ENCODE peak calls at places on chromosomes 11 and 22, in four cellular contexts. J, F, G and B are unnamed samples.

GRCh38 chr22:46084943-46085830 is 65.1 kb upstream of the PPARA start:
- DNase-seq in J (no peak), F (no peak), G (no peak), B (no peak)

GRCh38 chr11:110710520-110711381 is 1.5 kb downstream of the ARHGAP20 start:
- DNase-seq in J (no peak), F (peak), G (no peak), B (peak)

GRCh38 chr11:36006556-36006955 is 62.7 kb downstream of the LDLRAD3 start:
- DNase-seq in J (no peak), F (no peak), G (no peak), B (no peak)

GRCh38 chr11:117459121-117459978 is 131.7 kb downstream of the CEP164 start:
- DNase-seq in J (no peak), F (no peak), G (no peak), B (no peak)

GRCh38 chr11:88553204-88553603 is 215.7 kb upstream of the CTSC start:
- DNase-seq in J (no peak), F (no peak), G (no peak), B (no peak)

GRCh38 chr11:113778111-113778910 is 1.3 kb upstream of the CLDN25 start:
- DNase-seq in J (no peak), F (no peak), G (no peak), B (no peak)

GRCh38 chr22:40009231-40009769 is 14.5 kb downstream of the FAM83F start:
- DNase-seq in J (no peak), F (no peak), G (no peak), B (no peak)

GRCh38 chr11:128802358-128802981 is 64.6 kb downstream of the KCNJ1 start:
- DNase-seq in J (peak), F (no peak), G (no peak), B (peak)

GRCh38 chr11:4027746-4028145 is 66.9 kb upstream of the RRM1 start:
- DNase-seq in J (no peak), F (no peak), G (no peak), B (no peak)

GRCh38 chr11:610146-610801 is 5.5 kb downstream of the IRF7 start:
- DNase-seq in J (no peak), F (no peak), G (no peak), B (no peak)

DNA sequence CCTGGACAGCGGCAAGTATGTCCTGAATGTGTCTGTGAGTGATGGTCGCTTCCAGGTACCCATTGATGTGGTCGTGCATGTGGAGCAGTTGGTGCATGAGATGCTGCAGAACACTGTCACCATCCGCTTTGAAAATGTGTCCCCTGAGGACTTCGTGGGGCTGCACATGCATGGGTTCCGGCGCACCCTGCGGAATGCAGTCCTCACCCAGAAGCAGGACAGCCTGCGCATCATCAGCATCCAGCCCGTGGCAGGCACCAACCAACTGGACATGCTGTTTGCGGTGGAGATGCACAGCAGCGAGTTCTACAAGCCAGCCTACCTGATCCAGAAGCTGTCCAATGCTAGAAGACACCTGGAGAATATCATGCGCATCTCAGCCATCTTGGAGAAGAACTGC is 125.3 kb upstream of the MTNR1B start:
- DNase-seq in J (no peak), F (no peak), G (no peak), B (no peak)
- TF ChIP-seq CTCF in J (no peak), F (no peak), G (no peak), B (no peak)

GRCh38 chr11:57430946-57431345 is 4.0 kb upstream of the SLC43A3 start:
- DNase-seq in J (no peak), F (no peak), G (no peak), B (no peak)
- TF ChIP-seq CTCF in J (no peak), F (no peak), G (no peak), B (no peak)

DNA sequence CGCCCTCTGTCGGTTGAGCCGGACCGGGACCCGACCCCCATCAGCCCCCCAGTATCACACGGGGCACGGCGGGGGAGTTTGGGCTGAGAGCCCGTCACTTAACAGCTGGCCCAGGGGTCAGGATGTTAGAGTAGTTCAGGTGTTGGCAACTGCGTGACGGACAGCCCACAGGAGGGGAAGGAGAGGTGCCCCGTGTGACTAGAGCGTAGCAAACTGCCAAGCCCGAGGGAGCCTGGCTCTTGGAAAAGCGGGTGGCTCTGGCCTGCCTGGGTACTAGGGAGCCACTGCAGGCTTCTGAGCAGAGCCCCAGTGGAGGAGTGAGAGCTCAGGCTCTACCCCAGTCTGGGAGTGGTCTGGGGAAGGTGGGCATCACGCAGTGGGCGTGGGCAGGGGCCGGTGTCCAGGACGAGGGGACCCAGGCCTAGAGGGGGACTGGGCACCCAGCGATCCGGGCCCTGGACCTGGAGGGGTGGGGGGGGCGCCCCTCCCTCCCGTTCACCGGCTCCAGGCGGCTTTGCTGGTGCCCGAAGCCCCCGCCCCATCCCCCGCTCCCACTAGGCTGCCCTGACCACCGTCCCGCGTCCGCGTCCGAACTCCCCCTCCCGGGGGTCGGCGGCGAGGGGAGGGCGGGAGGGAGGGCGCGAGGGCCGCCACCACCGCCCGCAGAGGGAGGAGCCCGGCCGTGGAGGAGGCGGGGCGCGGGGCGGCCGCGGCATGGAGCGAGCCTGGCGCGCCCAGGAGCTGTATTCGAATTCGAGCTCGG is 24.4 kb downstream of the SHANK3 start:
- DNase-seq in J (no peak), F (peak), G (no peak), B (no peak)
- TF ChIP-seq CTCF in J (no peak), F (peak), G (no peak), B (peak)

GRCh38 chr11:67700141-67700540 is 25.7 kb upstream of the ALDH3B2 start:
- DNase-seq in J (no peak), F (no peak), G (no peak), B (no peak)
- TF ChIP-seq CTCF in J (peak), F (no peak), G (no peak), B (no peak)

GRCh38 chr11:41659990-41660389 is 200.5 kb upstream of the LRRC4C start:
- DNase-seq in J (no peak), F (no peak), G (no peak), B (no peak)

GRCh38 chr11:41665633-41666032 is 206.2 kb upstream of the LRRC4C start:
- DNase-seq in J (no peak), F (no peak), G (no peak), B (no peak)

GRCh38 chr11:41660585-41660984 is 201.1 kb upstream of the LRRC4C start:
- DNase-seq in J (no peak), F (no peak), G (no peak), B (peak)
- TF ChIP-seq CTCF in J (no peak), F (no peak), G (peak), B (no peak)

GRCh38 chr11:95138448-95138847 is 48.8 kb downstream of the ENDOD1 start:
- DNase-seq in J (peak), F (no peak), G (peak), B (no peak)
- TF ChIP-seq CTCF in J (peak), F (peak), G (peak), B (no peak)

DNA sequence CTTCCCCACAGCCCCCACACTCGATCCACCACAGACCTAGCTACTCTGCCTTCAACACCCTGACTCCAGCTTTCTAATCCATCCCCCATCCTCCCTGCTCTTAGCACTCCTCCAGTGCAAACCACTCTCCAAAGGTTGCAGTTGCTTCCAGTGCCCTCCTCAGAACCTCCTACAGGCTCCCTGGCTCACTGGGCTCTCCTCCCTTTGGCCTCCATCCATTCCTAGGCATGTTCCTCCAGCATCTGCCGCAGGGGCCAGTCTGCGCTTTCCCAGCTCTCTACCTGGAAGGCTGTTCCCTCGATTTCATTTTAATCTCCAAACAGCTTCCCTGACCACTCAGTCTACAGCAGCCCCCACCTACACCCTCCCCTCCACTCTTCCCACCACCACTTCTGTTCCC is 133.8 kb downstream of the SPATA19 start:
- DNase-seq in J (no peak), F (no peak), G (no peak), B (no peak)
- TF ChIP-seq CTCF in J (no peak), F (no peak), G (no peak), B (no peak)

GRCh38 chr11:61654397-61654829 is 25.8 kb upstream of the DAGLA start:
- DNase-seq in J (no peak), F (no peak), G (no peak), B (no peak)

GRCh38 chr11:61656347-61657077 is 23.7 kb upstream of the DAGLA start:
- DNase-seq in J (no peak), F (no peak), G (no peak), B (no peak)

GRCh38 chr11:61657566-61657965 is 22.6 kb upstream of the DAGLA start:
- DNase-seq in J (no peak), F (no peak), G (no peak), B (no peak)

GRCh38 chr11:61659413-61660196 is 20.6 kb upstream of the DAGLA start:
- DNase-seq in J (no peak), F (no peak), G (no peak), B (no peak)
- TF ChIP-seq CTCF in J (no peak), F (no peak), G (peak), B (peak)

GRCh38 chr11:131918663-131919062 is 548.2 kb downstream of the NTM start:
- DNase-seq in J (no peak), F (no peak), G (no peak), B (no peak)
- TF ChIP-seq CTCF in J (no peak), F (no peak), G (no peak), B (no peak)